ENCODE peak calls at places on chromosomes 2 and 18, in ten cellular contexts. U, Q, B, F, Y, V, E, N, G and C are unnamed samples.

GRCh38 chr2:215718426-215718825 is 282.6 kb upstream of the FN1 start:
- DNase-seq in U (no peak), Q (no peak), E (no peak), B (no peak), F (no peak), G (no peak), V (no peak), Y (no peak), N (no peak), C (no peak)

GRCh38 chr2:96201338-96201737 is 7.3 kb downstream of the STARD7 start:
- DNase-seq in Q (no peak), Y (no peak), F (no peak), V (no peak), B (no peak), U (no peak), N (no peak), G (no peak), E (no peak), C (no peak)

GRCh38 chr2:162609798-162610197 is 228.8 kb downstream of the KCNH7 start:
- DNase-seq in E (no peak), Q (no peak), U (no peak), N (no peak), B (no peak), Y (no peak), F (no peak), G (no peak), V (no peak), C (no peak)

GRCh38 chr2:107362973-107363372 is 463.7 kb upstream of the RGPD4 start:
- DNase-seq in Y (no peak), V (no peak), Q (no peak), F (no peak), B (no peak), E (no peak), G (no peak), N (no peak), U (no peak), C (no peak)

GRCh38 chr2:48112911-48113687 is 206.8 kb upstream of the FBXO11 start:
- DNase-seq in F (no peak), N (peak; percentile 52), U (no peak), G (no peak), B (no peak), E (no peak), Y (no peak), Q (no peak), V (no peak), C (no peak)

GRCh38 chr18:61572871-61573270 is 239.6 kb downstream of the CDH20 start:
- DNase-seq in B (no peak), U (no peak), Y (no peak), N (peak; percentile 32), G (no peak), Q (no peak), V (no peak), F (no peak), E (no peak), C (no peak)

GRCh38 chr2:241565413-241565812 is 6.9 kb downstream of the BOK start:
- DNase-seq in F (no peak), B (no peak), Y (no peak), N (no peak), Q (no peak), U (no peak), V (no peak), E (no peak), G (no peak), C (no peak)

GRCh38 chr2:221914334-221914733 is 342.2 kb upstream of the EPHA4 start:
- DNase-seq in E (no peak), U (no peak), N (peak; percentile 32), Q (no peak), Y (no peak), B (no peak), F (no peak), G (no peak), V (no peak), C (no peak)

GRCh38 chr2:158004131-158004530 is 97.5 kb upstream of the UPP2 start:
- DNase-seq in V (no peak), Q (no peak), F (no peak), U (no peak), Y (no peak), N (peak; percentile 45), E (no peak), G (no peak), B (no peak), C (no peak)

GRCh38 chr18:45617284-45617683 is 2.0 kb downstream of the SLC14A2 start:
- DNase-seq in B (no peak), V (peak; percentile 60), Q (no peak), F (no peak), N (peak; percentile 90), Y (peak; percentile 87), U (peak; percentile 91), G (no peak), E (peak; percentile 78), C (no peak)

GRCh38 chr2:144546933-144547332 is 27.0 kb upstream of the ZEB2 start:
- DNase-seq in B (no peak), U (no peak), F (no peak), Y (no peak), E (no peak), G (no peak), V (no peak), Q (no peak), N (no peak), C (no peak)

DNA sequence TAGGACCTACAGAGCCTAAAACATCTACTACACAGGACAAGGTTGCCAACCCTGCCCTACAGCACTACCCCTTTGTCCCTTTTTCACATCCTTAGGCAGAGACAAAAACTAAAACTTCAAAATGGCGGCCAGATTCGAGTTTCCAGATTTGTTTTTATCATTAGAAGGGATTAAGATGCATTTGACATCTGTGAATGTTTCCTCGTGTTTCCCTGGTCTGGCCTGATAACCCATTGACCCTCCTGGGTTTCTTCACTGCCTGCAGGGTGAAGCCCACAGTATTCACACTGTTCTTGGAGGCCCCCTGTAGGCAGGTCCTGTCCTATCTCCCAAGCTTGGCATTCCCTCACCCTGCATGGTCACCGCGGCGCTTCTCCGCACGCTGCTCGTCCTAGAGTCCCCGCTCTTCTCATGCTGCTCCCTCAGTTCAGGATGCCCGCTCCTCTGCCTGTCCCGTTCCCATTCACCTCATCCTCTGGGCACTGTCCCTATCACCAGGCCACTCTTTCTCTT is 67.6 kb downstream of the TPGS2 start:
- DNase-seq in Q (no peak), G (no peak), Y (no peak), B (no peak), E (no peak), F (no peak), N (no peak), U (no peak), V (no peak), C (no peak)
- TF ChIP-seq CTCF in Q (no peak), G (no peak), Y (no peak), B (no peak), E (no peak), F (no peak), N (no peak), U (no peak), V (no peak), C (no peak)

DNA sequence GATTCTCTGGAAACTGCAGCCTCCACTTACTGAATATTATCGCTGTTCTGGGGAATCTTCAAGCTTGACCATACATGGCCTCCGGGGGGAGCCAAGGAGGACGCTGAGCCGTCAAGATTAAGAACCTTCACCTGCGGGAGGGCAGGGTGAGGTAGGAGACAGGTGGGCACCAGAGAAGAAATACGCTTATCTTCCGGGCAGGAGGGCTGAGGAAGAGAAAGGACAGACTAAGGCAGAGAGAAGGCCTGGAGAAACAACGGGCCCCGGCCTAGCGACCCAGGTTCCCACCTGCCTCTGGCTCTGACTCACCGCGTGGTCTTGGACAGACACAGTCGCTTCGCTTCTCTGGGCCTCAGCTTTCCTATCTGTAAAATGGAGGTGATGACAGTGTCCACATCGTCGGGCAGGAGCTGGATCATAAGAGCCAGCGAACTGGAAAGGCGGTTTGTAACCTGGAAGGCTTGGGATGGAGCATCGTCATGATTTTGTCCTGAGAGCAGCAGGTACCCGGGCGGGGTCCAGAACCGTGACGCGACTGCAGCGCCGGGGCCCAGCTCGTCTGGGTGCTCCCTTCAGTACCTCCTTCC is 659 bp downstream of the ZNF142 start:
- DNase-seq in Y (no peak), N (peak; percentile 36), Q (peak; percentile 52), F (peak; percentile 68), B (peak; percentile 16), U (no peak), V (no peak), E (peak; percentile 42), G (peak; percentile 58), C (no peak)
- TF ChIP-seq CTCF in Y (no peak), N (peak; percentile 48), Q (peak; percentile 33), F (peak; percentile 46), B (peak; percentile 64), U (no peak), V (peak; percentile 66), E (peak; percentile 17), G (peak; percentile 58), C (peak; percentile 68)

GRCh38 chr2:179340678-179341077 is 76.0 kb upstream of the SESTD1 start:
- DNase-seq in Q (no peak), Y (no peak), G (no peak), V (no peak), N (no peak), E (no peak), F (no peak), B (no peak), U (no peak), C (no peak)
- TF ChIP-seq CTCF in Q (no peak), Y (no peak), G (no peak), V (peak; percentile 36), N (peak; percentile 23), E (no peak), F (no peak), B (no peak), U (no peak), C (peak; percentile 47)

GRCh38 chr2:79529636-79530035 is 16.8 kb downstream of the CTNNA2 start:
- DNase-seq in U (no peak), E (no peak), B (no peak), F (no peak), G (no peak), N (no peak), Y (no peak), Q (no peak), V (no peak), C (no peak)

DNA sequence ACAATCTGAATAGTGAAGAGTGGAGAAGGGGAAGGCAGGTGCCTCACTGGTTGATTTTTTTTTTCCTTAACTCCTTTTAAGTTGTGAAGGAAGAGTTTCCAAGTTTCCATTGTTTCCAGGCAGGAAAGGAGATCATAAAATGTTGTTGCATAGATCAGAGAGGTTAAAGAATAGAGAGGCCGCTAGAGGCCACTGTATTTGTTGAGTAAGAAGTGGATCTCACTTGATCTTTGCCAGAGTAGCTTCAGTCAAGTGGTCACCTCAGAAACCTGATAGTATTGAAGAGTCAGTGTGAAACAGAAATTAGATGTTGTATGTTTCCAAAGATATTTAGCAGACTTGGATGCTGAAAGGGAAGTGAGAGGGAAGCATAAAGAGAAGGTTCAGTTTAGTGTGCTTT is 17.6 kb downstream of the CTNNA2 start:
- DNase-seq in G (no peak), Q (peak; percentile 31), E (no peak), N (peak; percentile 19), U (no peak), B (no peak), V (no peak), F (no peak), Y (no peak), C (no peak)
- TF ChIP-seq CTCF in G (no peak), Q (peak; percentile 22), E (no peak), N (no peak), U (no peak), B (peak; percentile 48), V (no peak), F (no peak), Y (no peak), C (peak; percentile 52)

GRCh38 chr2:218465987-218466633 is 47.2 kb downstream of the VIL1 start:
- DNase-seq in E (no peak), N (peak; percentile 16), U (no peak), Q (no peak), Y (no peak), G (no peak), B (no peak), F (no peak), V (no peak), C (no peak)
- TF ChIP-seq CTCF in E (peak; percentile 22), N (no peak), U (peak; percentile 26), Q (peak; percentile 51), Y (peak; percentile 12), G (peak; percentile 17), B (peak; percentile 71), F (no peak), V (no peak), C (peak; percentile 68)